ENCODE peak calls at places on chromosomes 3 and 15, in nine cellular contexts. M is bronchial epithelial cell, I is esophagus muscularis mucosa, C is breast epithelium, F is PC-9, U is right atrium auricular region, Z is hepatocyte, X is cardiac muscle cell, S is lower lobe of right lung. H is an unnamed sample. For H3K36me3, the result is how much of the 10 kb centered on the place peaks cover.

GRCh38 chr15:64699767-64700388 is 75.5 kb downstream of the RBPMS2 start:
- DNase-seq in M (peak), I (no peak), C (no peak), F (no peak), U (peak), Z (peak), X (peak), S (peak), H (no peak)

GRCh38 chr15:48371961-48372360 is 40.7 kb downstream of the DUT start:
- DNase-seq in M (no peak), I (no peak), C (no peak), F (no peak), U (no peak), Z (no peak), X (no peak), S (no peak), H (no peak)

GRCh38 chr3:171865191-171865865 is 22.2 kb downstream of the TMEM212 start:
- DNase-seq in M (no peak), I (no peak), C (no peak), F (no peak), U (no peak), Z (no peak), X (no peak), S (no peak), H (no peak)

GRCh38 chr3:117619805-117620204 is 910.2 kb downstream of the TUSC7 start:
- DNase-seq in M (no peak), I (no peak), C (no peak), F (no peak), U (no peak), Z (no peak), X (no peak), S (no peak), H (no peak)

GRCh38 chr15:48096813-48097212 is 24.0 kb upstream of the SLC24A5 start:
- DNase-seq in M (peak), I (peak), C (no peak), F (no peak), U (no peak), Z (no peak), X (no peak), S (no peak), H (peak)

GRCh38 chr3:31102196-31102879 is 207.9 kb upstream of the GADL1 start:
- DNase-seq in M (no peak), I (peak), C (no peak), F (no peak), U (no peak), Z (no peak), X (no peak), S (no peak), H (no peak)

GRCh38 chr3:111541911-111542483 is at the start of gene CD96:
- DNase-seq in M (no peak), I (no peak), C (no peak), F (no peak), U (no peak), Z (no peak), X (no peak), S (no peak), H (no peak)

GRCh38 chr15:71648095-71648494 is 162.3 kb upstream of the NR2E3 start:
- DNase-seq in M (no peak), I (peak), C (no peak), F (no peak), U (no peak), Z (no peak), X (no peak), S (no peak), H (no peak)

GRCh38 chr3:124529826-124530571 is 200.3 kb upstream of the UMPS start:
- DNase-seq in M (peak), I (no peak), C (peak), F (no peak), U (no peak), Z (no peak), X (no peak), S (no peak), H (no peak)

GRCh38 chr3:42892169-42892568 is 13.8 kb upstream of the ZNF662 start:
- DNase-seq in M (peak), I (no peak), C (no peak), F (no peak), U (no peak), Z (no peak), X (no peak), S (no peak), H (no peak)

GRCh38 chr15:70451861-70452653 is 311.3 kb downstream of the UACA start:
- DNase-seq in M (no peak), I (no peak), C (no peak), F (no peak), U (no peak), Z (no peak), X (peak), S (no peak), H (no peak)

GRCh38 chr3:143352850-143353550 is 233.4 kb downstream of the CHST2 start:
- DNase-seq in M (no peak), I (no peak), C (no peak), F (no peak), U (no peak), Z (no peak), X (no peak), S (no peak), H (no peak)

GRCh38 chr15:99749386-99749785 is 16.1 kb upstream of the LYSMD4 start:
- DNase-seq in M (peak), I (no peak), C (no peak), F (no peak), U (no peak), Z (no peak), X (no peak), S (no peak), H (no peak)

GRCh38 chr3:183884097-183884436 is 613 bp downstream of the PARL start:
- DNase-seq in M (no peak), I (no peak), C (no peak), F (no peak), U (no peak), Z (no peak), X (no peak), S (no peak), H (no peak)

GRCh38 chr3:147361671-147362420 is 44.5 kb downstream of the ZIC4 start:
- DNase-seq in M (peak), I (peak), C (no peak), F (peak), U (no peak), Z (peak), X (no peak), S (no peak), H (no peak)

GRCh38 chr3:141045008-141045641 is 6.0 kb upstream of the SPSB4 start:
- DNase-seq in M (no peak), I (no peak), C (no peak), F (no peak), U (no peak), Z (no peak), X (no peak), S (no peak), H (no peak)

GRCh38 chr3:70840106-70840870 is 527.9 kb upstream of the MDFIC2 start:
- DNase-seq in M (peak), I (no peak), C (no peak), F (no peak), U (no peak), Z (no peak), X (no peak), S (no peak), H (peak)

GRCh38 chr3:192417559-192418055 is 309.7 kb downstream of the FGF12 start:
- DNase-seq in M (no peak), I (no peak), C (no peak), F (no peak), U (no peak), Z (no peak), X (no peak), S (no peak), H (no peak)

GRCh38 chr15:74035121-74035829 is 40.8 kb downstream of the PML start:
- DNase-seq in M (no peak), I (no peak), C (no peak), F (no peak), U (no peak), Z (no peak), X (no peak), S (no peak), H (no peak)
- H3K36me3 ChIP-seq in M (under half), I (half or more), C (under half), F (under half), U (half or more), Z (under half), X (under half), S (half or more), H (under half)

GRCh38 chr3:186464424-186465093 is 79.6 kb downstream of the CRYGS start:
- DNase-seq in M (no peak), I (peak), C (no peak), F (no peak), U (no peak), Z (no peak), X (no peak), S (no peak), H (no peak)
- TF ChIP-seq CTCF in M (no peak), I (no peak), C (no peak), F (peak), U (no peak), Z (no peak), X (peak), S (no peak), H (no peak)

DNA sequence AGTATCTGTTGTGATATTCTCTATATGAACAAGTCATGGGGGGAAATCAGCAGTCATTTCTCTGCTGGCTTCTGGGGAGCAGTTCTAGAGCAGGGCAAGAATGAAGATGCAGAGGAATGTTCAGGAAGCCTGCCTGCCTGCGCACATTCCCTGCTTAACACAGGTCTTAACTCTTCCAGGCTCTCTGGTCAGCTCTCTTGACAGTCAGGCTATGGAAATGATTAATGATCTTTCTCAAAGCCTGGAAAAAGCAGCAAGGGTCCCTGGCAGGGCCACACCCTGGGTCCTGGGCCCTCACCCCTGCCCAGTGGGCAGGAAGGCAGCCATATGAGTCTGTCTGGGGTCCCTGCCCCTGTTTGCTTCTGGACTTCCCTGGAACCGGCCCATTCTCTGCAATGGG is 31.4 kb upstream of the CLK3 start:
- DNase-seq in M (no peak), I (no peak), C (no peak), F (no peak), U (no peak), Z (no peak), X (peak), S (no peak), H (no peak)
- H3K36me3 ChIP-seq in M (under half), I (under half), C (under half), F (under half), U (under half), Z (under half), X (under half), S (under half), H (under half)

GRCh38 chr3:11835028-11835639 is 11.6 kb downstream of the TAMM41 start:
- DNase-seq in M (peak), I (no peak), C (no peak), F (no peak), U (no peak), Z (peak), X (no peak), S (no peak), H (no peak)
- TF ChIP-seq CTCF in M (peak), I (peak), C (peak), F (peak), U (peak), Z (peak), X (peak), S (peak), H (peak)

DNA sequence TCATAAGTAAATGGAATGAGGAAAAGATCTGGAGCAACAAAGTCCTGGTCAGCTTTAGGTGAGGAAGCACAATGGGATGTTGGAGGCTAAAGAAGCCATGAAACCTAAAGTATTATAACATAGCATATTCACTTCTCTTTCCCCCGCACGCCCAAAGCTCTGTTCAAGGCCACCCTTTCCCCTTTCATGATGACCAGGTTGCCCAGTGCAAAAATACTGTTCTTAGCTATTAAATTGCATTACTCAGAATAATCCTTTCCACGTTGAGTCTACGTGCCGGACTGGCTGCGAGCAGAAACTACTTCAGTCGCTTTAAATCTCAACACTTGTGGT is 589 bp upstream of the MAPKBP1 start:
- DNase-seq in M (peak), I (no peak), C (no peak), F (no peak), U (no peak), Z (no peak), X (no peak), S (no peak), H (no peak)
- H3K36me3 ChIP-seq in M (under half), I (under half), C (under half), F (under half), U (under half), Z (under half), X (under half), S (under half), H (under half)

GRCh38 chr3:97763586-97764148 is 891 bp upstream of the ARL6 start:
- DNase-seq in M (no peak), I (no peak), C (no peak), F (no peak), U (no peak), Z (no peak), X (no peak), S (no peak), H (no peak)

DNA sequence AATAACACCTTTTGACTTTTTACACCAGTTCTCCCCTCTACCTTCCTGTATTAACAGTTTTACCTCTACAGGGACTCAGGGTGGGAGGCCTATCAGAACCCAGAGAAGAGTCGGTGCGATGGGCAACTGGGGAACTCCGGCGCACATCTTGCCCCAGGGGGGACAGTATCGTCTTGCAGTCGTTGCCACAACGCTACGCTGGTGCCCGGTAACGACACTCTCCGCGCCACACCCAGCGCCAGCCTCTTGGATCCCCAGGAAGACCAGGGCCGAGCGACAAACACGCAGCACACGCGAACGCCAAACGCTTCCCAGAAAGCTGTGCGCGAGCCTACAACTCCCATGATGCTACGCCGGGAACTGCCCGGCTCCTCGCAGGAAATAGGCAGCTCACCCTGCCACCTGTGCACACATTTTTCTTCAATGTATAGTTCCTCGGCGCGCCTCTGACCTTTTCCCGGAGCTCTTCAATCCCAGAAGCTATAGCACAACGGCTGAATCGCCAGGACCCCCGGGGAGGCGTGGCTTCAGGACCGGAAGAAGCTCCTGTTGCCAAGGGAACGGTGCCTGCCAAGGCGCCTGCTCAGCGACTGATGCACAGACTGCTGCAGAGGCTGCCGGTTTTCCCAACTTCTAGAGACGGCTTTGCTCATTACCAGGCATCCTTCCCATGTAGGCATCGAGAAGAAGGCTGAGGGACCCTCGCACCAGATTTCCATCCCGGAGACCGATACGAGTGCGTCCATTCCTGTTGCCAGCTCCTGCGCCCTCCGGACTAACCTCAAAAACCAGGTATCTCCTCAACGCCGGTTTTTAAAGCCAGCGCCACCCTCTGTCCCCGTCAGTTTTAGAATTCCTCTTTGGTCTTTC is at the start of gene ARL6:
- DNase-seq in M (peak), I (peak), C (peak), F (peak), U (peak), Z (peak), X (peak), S (peak), H (peak)
- TF ChIP-seq CTCF in M (no peak), I (no peak), C (no peak), F (no peak), U (no peak), Z (peak), X (peak), S (no peak), H (peak)